ENCODE peak calls at places on chromosomes 2 and 18, in four cellular contexts. One of them, this sample, is unnamed.

GRCh38 chr2:174499365-174499764 is 12.5 kb upstream of the GPR155 start:
- DNase-seq in H1: no peak
- DNase-seq in H9: no peak
- DNase-seq in mesenchymal stem cell: no peak
- DNase-seq in this sample: no peak

GRCh38 chr2:226185613-226186211 is 613.9 kb downstream of the IRS1 start:
- DNase-seq in mesenchymal stem cell: peak
- DNase-seq in H1: no peak
- DNase-seq in H9: no peak
- DNase-seq in this sample: peak

GRCh38 chr2:75199428-75200011 is at the start of gene TACR1:
- DNase-seq in H9: peak
- DNase-seq in H1: no peak
- DNase-seq in mesenchymal stem cell: peak
- DNase-seq in this sample: peak

GRCh38 chr2:159349674-159350299 is 63.3 kb upstream of the WDSUB1 start:
- DNase-seq in H9: no peak
- DNase-seq in mesenchymal stem cell: no peak
- DNase-seq in H1: no peak
- DNase-seq in this sample: no peak

GRCh38 chr2:231364961-231365810 is 30.3 kb upstream of the B3GNT7 start:
- DNase-seq in mesenchymal stem cell: peak
- DNase-seq in H9: no peak
- DNase-seq in H1: no peak
- DNase-seq in this sample: no peak

GRCh38 chr18:36187826-36188721 is 777 bp downstream of the MOCOS start:
- DNase-seq in H9: peak
- DNase-seq in mesenchymal stem cell: peak
- DNase-seq in H1: no peak
- DNase-seq in this sample: no peak

GRCh38 chr2:239730897-239731296 is 294.2 kb downstream of the NDUFA10 start:
- DNase-seq in mesenchymal stem cell: no peak
- DNase-seq in H9: no peak
- DNase-seq in H1: no peak
- DNase-seq in this sample: no peak

GRCh38 chr18:23093772-23094171 is 41.5 kb upstream of the CABLES1 start:
- DNase-seq in mesenchymal stem cell: no peak
- DNase-seq in H9: no peak
- DNase-seq in H1: no peak
- DNase-seq in this sample: no peak

GRCh38 chr2:208311954-208312353 is 45.9 kb downstream of the PIKFYVE start:
- DNase-seq in H9: no peak
- DNase-seq in H1: no peak
- DNase-seq in mesenchymal stem cell: no peak
- DNase-seq in this sample: no peak

GRCh38 chr2:194867328-194867727 is 789.7 kb upstream of the SLC39A10 start:
- DNase-seq in mesenchymal stem cell: no peak
- DNase-seq in H1: no peak
- DNase-seq in H9: no peak
- DNase-seq in this sample: no peak

GRCh38 chr2:109033171-109033570 is 44.2 kb upstream of the EDAR start:
- DNase-seq in H1: no peak
- DNase-seq in H9: no peak
- DNase-seq in mesenchymal stem cell: no peak
- DNase-seq in this sample: no peak

GRCh38 chr2:193584001-193584400 is 1389.3 kb upstream of the TMEFF2 start:
- DNase-seq in H1: no peak
- DNase-seq in mesenchymal stem cell: peak
- DNase-seq in H9: peak
- DNase-seq in this sample: peak

GRCh38 chr18:29383311-29384273 is 1206.7 kb upstream of the CDH2 start:
- DNase-seq in H9: no peak
- DNase-seq in H1: no peak
- DNase-seq in mesenchymal stem cell: peak
- DNase-seq in this sample: no peak

GRCh38 chr2:120613742-120614481 is 121.8 kb upstream of the GLI2 start:
- DNase-seq in mesenchymal stem cell: no peak
- DNase-seq in H9: no peak
- DNase-seq in H1: no peak
- DNase-seq in this sample: no peak

GRCh38 chr18:11047156-11047555 is 102.2 kb downstream of the PIEZO2 start:
- DNase-seq in mesenchymal stem cell: peak
- DNase-seq in H1: no peak
- DNase-seq in H9: no peak
- DNase-seq in this sample: no peak

GRCh38 chr18:24492445-24492844 is 32.0 kb downstream of the HRH4 start:
- DNase-seq in H1: no peak
- DNase-seq in mesenchymal stem cell: no peak
- DNase-seq in H9: no peak
- DNase-seq in this sample: no peak

GRCh38 chr2:71190959-71191943 is 35.7 kb downstream of the PAIP2B start:
- DNase-seq in H1: no peak
- DNase-seq in H9: no peak
- DNase-seq in mesenchymal stem cell: peak
- DNase-seq in this sample: no peak

DNA sequence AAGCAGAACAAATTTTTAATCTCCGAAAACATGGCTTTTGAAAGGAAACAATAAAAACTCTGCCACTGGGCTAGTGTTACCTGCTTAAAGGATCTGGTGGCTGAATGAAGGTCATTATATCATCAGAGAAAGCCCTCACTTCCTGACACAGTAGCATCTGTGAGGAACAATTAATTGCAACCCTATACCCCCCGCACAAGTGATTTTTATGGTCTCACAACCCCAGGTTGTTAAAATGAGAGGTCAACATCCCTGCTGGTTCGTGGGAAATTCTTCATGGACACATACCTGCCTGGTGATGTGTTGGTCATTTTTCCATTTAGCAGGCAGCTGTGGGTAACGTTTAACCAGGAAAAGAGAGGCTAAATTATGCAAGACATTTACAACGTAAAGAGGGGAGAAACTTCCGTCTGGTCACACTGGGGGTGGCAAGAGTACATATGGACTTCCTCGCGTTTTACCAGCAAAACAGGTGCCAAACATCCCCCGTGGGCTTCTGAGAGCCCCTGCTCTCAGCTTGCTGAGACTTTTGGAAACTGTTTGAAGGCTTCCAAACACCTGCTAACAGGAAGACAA is 29.2 kb downstream of the NIFK start:
- DNase-seq in H9: no peak
- DNase-seq in H1: no peak
- DNase-seq in mesenchymal stem cell: no peak
- DNase-seq in this sample: no peak
- H2AFZ ChIP-seq in H9: no peak
- H2AFZ ChIP-seq in H1: no peak
- H2AFZ ChIP-seq in mesenchymal stem cell: no peak
- H2AFZ ChIP-seq in this sample: peak

DNA sequence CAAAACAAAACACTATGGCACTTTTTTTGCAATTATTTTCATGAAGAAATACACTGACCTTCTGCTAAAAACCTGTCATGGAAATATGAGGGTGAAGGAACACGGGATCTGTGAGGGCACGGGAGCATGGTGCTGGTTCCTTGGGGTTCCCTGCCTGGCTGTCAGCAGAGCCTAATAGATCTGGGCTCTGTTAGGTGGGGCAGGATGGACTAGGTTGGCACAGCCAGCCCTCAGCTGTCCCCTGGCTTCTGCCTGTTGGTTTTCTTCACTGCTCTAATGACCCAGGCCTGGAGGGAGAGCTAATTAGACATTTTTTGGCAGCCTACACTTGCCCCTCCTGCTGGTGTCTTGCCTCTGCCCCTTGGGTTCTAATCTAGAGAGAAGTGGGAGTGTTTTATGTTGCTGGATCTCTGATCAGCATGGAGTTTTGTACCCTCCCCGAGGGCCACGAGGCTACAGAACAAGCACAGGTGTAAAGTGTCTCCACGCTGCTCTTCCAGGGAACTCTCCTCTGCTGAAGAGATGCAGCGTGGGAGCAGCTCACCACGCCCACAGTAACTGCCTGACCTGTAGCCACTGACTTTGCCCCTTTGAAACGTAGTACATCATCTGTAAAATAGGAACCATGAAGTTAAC is 199.5 kb upstream of the RASGRP3 start:
- DNase-seq in mesenchymal stem cell: no peak
- DNase-seq in H9: no peak
- DNase-seq in H1: no peak
- DNase-seq in this sample: no peak
- H2BK12ac ChIP-seq in mesenchymal stem cell: peak
- H2BK12ac ChIP-seq in H9: no peak
- H2BK12ac ChIP-seq in H1: no peak
- H2BK12ac ChIP-seq in this sample: no peak

DNA sequence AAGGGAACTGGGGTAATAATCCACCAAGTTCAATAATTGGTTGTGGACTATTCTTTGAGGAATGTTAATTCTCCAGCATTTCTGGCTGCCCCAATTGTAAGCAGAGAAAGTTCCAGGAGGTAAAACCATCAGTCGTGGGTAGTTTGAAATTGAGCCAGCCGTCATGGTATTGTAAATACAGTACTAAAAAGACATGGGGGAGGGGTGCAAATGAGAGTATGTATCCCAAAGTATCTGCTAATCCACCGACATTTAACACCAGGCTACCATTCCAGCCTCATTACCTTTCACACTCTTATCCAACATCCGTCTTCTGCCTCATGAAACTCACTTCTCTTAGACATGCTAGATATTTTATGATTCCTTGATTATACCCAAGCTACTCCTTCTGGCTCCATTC is 507.9 kb downstream of the ERBB4 start:
- DNase-seq in H1: no peak
- DNase-seq in mesenchymal stem cell: no peak
- DNase-seq in H9: no peak
- DNase-seq in this sample: no peak
- H2BK15ac ChIP-seq in H1: no peak
- H2BK15ac ChIP-seq in mesenchymal stem cell: no peak
- H2BK15ac ChIP-seq in H9: no peak
- H2BK15ac ChIP-seq in this sample: no peak

DNA sequence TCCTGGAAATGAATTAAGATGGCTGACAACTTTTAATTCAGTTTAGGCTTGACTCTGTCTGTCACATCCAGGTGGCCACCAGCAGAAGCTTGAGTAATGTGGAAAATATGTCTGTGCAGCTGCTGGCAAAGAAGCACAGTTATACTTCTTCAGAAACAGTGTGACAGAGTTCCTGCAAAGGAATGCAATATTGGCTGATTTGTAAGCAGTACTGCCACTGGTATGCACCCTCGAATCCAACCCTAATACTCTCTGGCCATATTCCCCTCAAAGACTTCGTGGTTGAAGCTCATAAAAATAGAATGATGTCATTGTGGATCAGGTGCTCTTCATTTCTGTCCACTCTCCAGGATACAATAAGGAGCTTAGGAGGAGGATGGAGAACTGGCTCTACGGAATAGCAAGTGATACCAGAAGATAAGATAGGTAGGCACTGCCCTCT is 86.2 kb downstream of the METTL8 start:
- DNase-seq in H1: no peak
- DNase-seq in mesenchymal stem cell: peak
- DNase-seq in H9: no peak
- DNase-seq in this sample: no peak
- H2AFZ ChIP-seq in H1: no peak
- H2AFZ ChIP-seq in mesenchymal stem cell: no peak
- H2AFZ ChIP-seq in H9: no peak
- H2AFZ ChIP-seq in this sample: no peak

GRCh38 chr2:215904101-215904500 is 109.2 kb downstream of the MREG start:
- DNase-seq in H1: no peak
- DNase-seq in H9: no peak
- DNase-seq in mesenchymal stem cell: peak
- DNase-seq in this sample: no peak
- H2BK12ac ChIP-seq in H1: no peak
- H2BK12ac ChIP-seq in H9: no peak
- H2BK12ac ChIP-seq in mesenchymal stem cell: no peak
- H2BK12ac ChIP-seq in this sample: no peak

DNA sequence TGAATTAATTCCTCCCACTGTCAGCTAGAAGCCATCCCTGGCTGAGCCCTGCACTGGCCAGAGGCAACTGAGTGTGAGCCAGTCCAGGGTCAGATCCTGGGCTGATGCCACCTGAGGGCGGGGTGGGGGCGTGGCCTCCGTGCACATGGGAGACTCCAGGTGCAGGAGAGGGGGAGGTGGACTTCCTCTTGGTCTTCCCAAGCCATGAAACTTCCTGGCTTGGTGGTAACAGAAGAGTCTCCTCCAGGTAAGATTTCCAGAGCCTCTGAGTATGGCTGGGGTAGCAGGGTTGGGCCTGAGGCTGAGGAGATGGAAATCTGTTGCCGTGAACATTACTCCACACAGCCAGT is 462 bp upstream of the RAB17 start:
- DNase-seq in H9: peak
- DNase-seq in mesenchymal stem cell: no peak
- DNase-seq in H1: no peak
- DNase-seq in this sample: no peak
- H2BK15ac ChIP-seq in H9: no peak
- H2BK15ac ChIP-seq in mesenchymal stem cell: no peak
- H2BK15ac ChIP-seq in H1: no peak
- H2BK15ac ChIP-seq in this sample: no peak